ENCODE peak calls at places on chromosomes 12 and 14, in seven cellular contexts. One of them, this sample, is unnamed.

GRCh38 chr14:99522457-99522891 is 41.3 kb downstream of the CCNK start:
- DNase-seq in upper lobe of right lung: no peak
- DNase-seq in MM.1S: no peak
- DNase-seq in fibroblast of pulmonary artery: peak
- DNase-seq in neural crest cell: no peak
- DNase-seq in psoas muscle: peak
- DNase-seq in dorsolateral prefrontal cortex: no peak
- DNase-seq in this sample: peak

GRCh38 chr12:29893002-29893401 is 109.3 kb upstream of the TMTC1 start:
- DNase-seq in dorsolateral prefrontal cortex: no peak
- DNase-seq in fibroblast of pulmonary artery: no peak
- DNase-seq in neural crest cell: no peak
- DNase-seq in psoas muscle: no peak
- DNase-seq in upper lobe of right lung: no peak
- DNase-seq in MM.1S: no peak
- DNase-seq in this sample: no peak

GRCh38 chr12:25497021-25497420 is 56.1 kb downstream of the LMNTD1 start:
- DNase-seq in neural crest cell: no peak
- DNase-seq in upper lobe of right lung: no peak
- DNase-seq in psoas muscle: no peak
- DNase-seq in fibroblast of pulmonary artery: no peak
- DNase-seq in dorsolateral prefrontal cortex: no peak
- DNase-seq in MM.1S: no peak
- DNase-seq in this sample: peak

GRCh38 chr14:57380935-57381334 is 9.5 kb upstream of the NAA30 start:
- DNase-seq in upper lobe of right lung: no peak
- DNase-seq in dorsolateral prefrontal cortex: no peak
- DNase-seq in fibroblast of pulmonary artery: no peak
- DNase-seq in neural crest cell: no peak
- DNase-seq in psoas muscle: no peak
- DNase-seq in MM.1S: no peak
- DNase-seq in this sample: peak

GRCh38 chr12:127381681-127382080 is 885.3 kb upstream of the TMEM132C start:
- DNase-seq in neural crest cell: no peak
- DNase-seq in MM.1S: no peak
- DNase-seq in dorsolateral prefrontal cortex: no peak
- DNase-seq in upper lobe of right lung: no peak
- DNase-seq in fibroblast of pulmonary artery: no peak
- DNase-seq in psoas muscle: no peak
- DNase-seq in this sample: peak

GRCh38 chr12:3243376-3244084 is 166.4 kb downstream of the TSPAN9 start:
- DNase-seq in MM.1S: no peak
- DNase-seq in upper lobe of right lung: no peak
- DNase-seq in fibroblast of pulmonary artery: no peak
- DNase-seq in neural crest cell: no peak
- DNase-seq in psoas muscle: no peak
- DNase-seq in dorsolateral prefrontal cortex: no peak
- DNase-seq in this sample: no peak

GRCh38 chr12:27179399-27180214 is 64.5 kb upstream of the STK38L start:
- DNase-seq in psoas muscle: no peak
- DNase-seq in fibroblast of pulmonary artery: peak
- DNase-seq in MM.1S: peak
- DNase-seq in upper lobe of right lung: no peak
- DNase-seq in dorsolateral prefrontal cortex: no peak
- DNase-seq in neural crest cell: no peak
- DNase-seq in this sample: peak

GRCh38 chr14:60266021-60266937 is 17.3 kb downstream of the PPM1A start:
- DNase-seq in psoas muscle: no peak
- DNase-seq in upper lobe of right lung: no peak
- DNase-seq in neural crest cell: no peak
- DNase-seq in fibroblast of pulmonary artery: peak
- DNase-seq in MM.1S: no peak
- DNase-seq in dorsolateral prefrontal cortex: no peak
- DNase-seq in this sample: peak

GRCh38 chr12:15555466-15555865 is 233.2 kb downstream of the PTPRO start:
- DNase-seq in psoas muscle: no peak
- DNase-seq in MM.1S: no peak
- DNase-seq in neural crest cell: no peak
- DNase-seq in dorsolateral prefrontal cortex: no peak
- DNase-seq in fibroblast of pulmonary artery: no peak
- DNase-seq in upper lobe of right lung: no peak
- DNase-seq in this sample: no peak

GRCh38 chr14:85853996-85854526 is 324.1 kb downstream of the FLRT2 start:
- DNase-seq in psoas muscle: no peak
- DNase-seq in MM.1S: no peak
- DNase-seq in neural crest cell: no peak
- DNase-seq in dorsolateral prefrontal cortex: no peak
- DNase-seq in upper lobe of right lung: no peak
- DNase-seq in fibroblast of pulmonary artery: no peak
- DNase-seq in this sample: peak

GRCh38 chr14:105388976-105389375 is 9.4 kb upstream of the TEX22 start:
- DNase-seq in psoas muscle: peak
- DNase-seq in MM.1S: no peak
- DNase-seq in upper lobe of right lung: no peak
- DNase-seq in neural crest cell: no peak
- DNase-seq in dorsolateral prefrontal cortex: no peak
- DNase-seq in fibroblast of pulmonary artery: no peak
- DNase-seq in this sample: no peak

GRCh38 chr12:100877776-100878175 is 83.2 kb downstream of the ANO4 start:
- DNase-seq in upper lobe of right lung: no peak
- DNase-seq in MM.1S: no peak
- DNase-seq in dorsolateral prefrontal cortex: no peak
- DNase-seq in neural crest cell: no peak
- DNase-seq in psoas muscle: no peak
- DNase-seq in fibroblast of pulmonary artery: no peak
- DNase-seq in this sample: no peak

GRCh38 chr12:107591095-107591375 is 94.6 kb upstream of the PWP1 start:
- DNase-seq in fibroblast of pulmonary artery: no peak
- DNase-seq in MM.1S: no peak
- DNase-seq in upper lobe of right lung: no peak
- DNase-seq in psoas muscle: no peak
- DNase-seq in neural crest cell: no peak
- DNase-seq in dorsolateral prefrontal cortex: no peak
- DNase-seq in this sample: no peak

GRCh38 chr12:84336231-84336630 is 576.4 kb downstream of the SLC6A15 start:
- DNase-seq in upper lobe of right lung: no peak
- DNase-seq in psoas muscle: no peak
- DNase-seq in MM.1S: no peak
- DNase-seq in dorsolateral prefrontal cortex: no peak
- DNase-seq in neural crest cell: no peak
- DNase-seq in fibroblast of pulmonary artery: no peak
- DNase-seq in this sample: no peak

GRCh38 chr12:7131502-7131866 is 1.3 kb downstream of the CLSTN3 start:
- DNase-seq in neural crest cell: no peak
- DNase-seq in psoas muscle: no peak
- DNase-seq in upper lobe of right lung: no peak
- DNase-seq in dorsolateral prefrontal cortex: no peak
- DNase-seq in MM.1S: no peak
- DNase-seq in fibroblast of pulmonary artery: no peak
- DNase-seq in this sample: no peak

GRCh38 chr12:96912261-96912660 is 5.2 kb downstream of the NEDD1 start:
- DNase-seq in MM.1S: no peak
- DNase-seq in psoas muscle: no peak
- DNase-seq in upper lobe of right lung: no peak
- DNase-seq in neural crest cell: no peak
- DNase-seq in fibroblast of pulmonary artery: no peak
- DNase-seq in dorsolateral prefrontal cortex: no peak
- DNase-seq in this sample: no peak

GRCh38 chr12:19234171-19234704 is 104.7 kb downstream of the PLEKHA5 start:
- DNase-seq in neural crest cell: no peak
- DNase-seq in upper lobe of right lung: no peak
- DNase-seq in fibroblast of pulmonary artery: peak
- DNase-seq in dorsolateral prefrontal cortex: no peak
- DNase-seq in MM.1S: no peak
- DNase-seq in psoas muscle: no peak
- DNase-seq in this sample: no peak

GRCh38 chr12:18576104-18576622 is 161.6 kb downstream of the PLCZ1 start:
- DNase-seq in psoas muscle: no peak
- DNase-seq in upper lobe of right lung: no peak
- DNase-seq in neural crest cell: no peak
- DNase-seq in dorsolateral prefrontal cortex: no peak
- DNase-seq in MM.1S: no peak
- DNase-seq in fibroblast of pulmonary artery: peak
- DNase-seq in this sample: peak

GRCh38 chr12:99137124-99137845 is 492.2 kb downstream of the APAF1 start:
- DNase-seq in upper lobe of right lung: no peak
- DNase-seq in fibroblast of pulmonary artery: no peak
- DNase-seq in psoas muscle: no peak
- DNase-seq in neural crest cell: no peak
- DNase-seq in MM.1S: no peak
- DNase-seq in dorsolateral prefrontal cortex: no peak
- DNase-seq in this sample: no peak
- TF ChIP-seq CTCF in upper lobe of right lung: no peak
- TF ChIP-seq CTCF in fibroblast of pulmonary artery: no peak
- TF ChIP-seq CTCF in psoas muscle: no peak
- TF ChIP-seq CTCF in neural crest cell: peak
- TF ChIP-seq CTCF in MM.1S: no peak
- TF ChIP-seq CTCF in dorsolateral prefrontal cortex: no peak
- TF ChIP-seq CTCF in this sample: no peak

GRCh38 chr14:91140672-91141071 is 26.8 kb downstream of the DGLUCY start:
- DNase-seq in dorsolateral prefrontal cortex: peak
- DNase-seq in upper lobe of right lung: no peak
- DNase-seq in neural crest cell: no peak
- DNase-seq in MM.1S: no peak
- DNase-seq in fibroblast of pulmonary artery: peak
- DNase-seq in psoas muscle: no peak
- DNase-seq in this sample: peak
- TF ChIP-seq CTCF in dorsolateral prefrontal cortex: peak
- TF ChIP-seq CTCF in upper lobe of right lung: peak
- TF ChIP-seq CTCF in neural crest cell: peak
- TF ChIP-seq CTCF in MM.1S: peak
- TF ChIP-seq CTCF in fibroblast of pulmonary artery: peak
- TF ChIP-seq CTCF in psoas muscle: peak
- TF ChIP-seq CTCF in this sample: peak

DNA sequence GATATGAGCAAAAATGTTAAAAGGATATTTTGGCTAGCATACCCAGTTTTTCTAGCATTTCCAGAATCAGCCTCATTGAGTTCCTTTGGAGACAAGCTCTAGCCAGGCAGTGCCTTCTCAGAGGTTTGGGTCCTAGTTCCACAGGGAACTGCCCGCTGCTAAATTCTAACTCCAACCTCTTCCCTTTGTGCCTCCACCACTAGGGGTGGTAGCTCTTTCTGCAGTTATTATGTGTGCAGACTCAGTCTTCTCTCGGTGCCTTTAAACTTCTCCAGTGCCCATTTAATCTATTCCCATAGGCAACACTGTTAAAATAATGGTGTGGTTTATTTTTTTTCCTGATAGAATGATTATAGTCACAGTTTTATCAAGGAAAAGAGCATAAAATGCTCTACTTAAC is 21.5 kb upstream of the SLC25A3 start:
- DNase-seq in dorsolateral prefrontal cortex: no peak
- DNase-seq in neural crest cell: no peak
- DNase-seq in MM.1S: no peak
- DNase-seq in fibroblast of pulmonary artery: peak
- DNase-seq in upper lobe of right lung: no peak
- DNase-seq in psoas muscle: no peak
- DNase-seq in this sample: no peak
- TF ChIP-seq CTCF in dorsolateral prefrontal cortex: no peak
- TF ChIP-seq CTCF in neural crest cell: peak
- TF ChIP-seq CTCF in MM.1S: peak
- TF ChIP-seq CTCF in fibroblast of pulmonary artery: peak
- TF ChIP-seq CTCF in upper lobe of right lung: peak
- TF ChIP-seq CTCF in psoas muscle: no peak
- TF ChIP-seq CTCF in this sample: peak

GRCh38 chr14:31326111-31326510 is 94.2 kb downstream of the HEATR5A start:
- DNase-seq in fibroblast of pulmonary artery: peak
- DNase-seq in MM.1S: no peak
- DNase-seq in psoas muscle: no peak
- DNase-seq in upper lobe of right lung: no peak
- DNase-seq in dorsolateral prefrontal cortex: no peak
- DNase-seq in neural crest cell: no peak
- DNase-seq in this sample: peak
- TF ChIP-seq CTCF in fibroblast of pulmonary artery: no peak
- TF ChIP-seq CTCF in MM.1S: no peak
- TF ChIP-seq CTCF in psoas muscle: no peak
- TF ChIP-seq CTCF in upper lobe of right lung: no peak
- TF ChIP-seq CTCF in dorsolateral prefrontal cortex: no peak
- TF ChIP-seq CTCF in neural crest cell: no peak
- TF ChIP-seq CTCF in this sample: peak

GRCh38 chr14:100652739-100653138 is 65.5 kb upstream of the BEGAIN start:
- DNase-seq in dorsolateral prefrontal cortex: no peak
- DNase-seq in neural crest cell: no peak
- DNase-seq in fibroblast of pulmonary artery: no peak
- DNase-seq in MM.1S: no peak
- DNase-seq in psoas muscle: no peak
- DNase-seq in upper lobe of right lung: no peak
- DNase-seq in this sample: no peak

GRCh38 chr14:100654814-100655795 is 67.9 kb upstream of the BEGAIN start:
- DNase-seq in upper lobe of right lung: no peak
- DNase-seq in psoas muscle: no peak
- DNase-seq in dorsolateral prefrontal cortex: no peak
- DNase-seq in MM.1S: peak
- DNase-seq in neural crest cell: peak
- DNase-seq in fibroblast of pulmonary artery: no peak
- DNase-seq in this sample: peak

GRCh38 chr14:100654025-100654813 is 67.0 kb upstream of the BEGAIN start:
- DNase-seq in dorsolateral prefrontal cortex: no peak
- DNase-seq in fibroblast of pulmonary artery: no peak
- DNase-seq in upper lobe of right lung: no peak
- DNase-seq in MM.1S: no peak
- DNase-seq in psoas muscle: no peak
- DNase-seq in neural crest cell: no peak
- DNase-seq in this sample: no peak

GRCh38 chr14:100651999-100652508 is 64.8 kb upstream of the BEGAIN start:
- DNase-seq in upper lobe of right lung: no peak
- DNase-seq in neural crest cell: no peak
- DNase-seq in psoas muscle: no peak
- DNase-seq in MM.1S: no peak
- DNase-seq in dorsolateral prefrontal cortex: no peak
- DNase-seq in fibroblast of pulmonary artery: no peak
- DNase-seq in this sample: peak

DNA sequence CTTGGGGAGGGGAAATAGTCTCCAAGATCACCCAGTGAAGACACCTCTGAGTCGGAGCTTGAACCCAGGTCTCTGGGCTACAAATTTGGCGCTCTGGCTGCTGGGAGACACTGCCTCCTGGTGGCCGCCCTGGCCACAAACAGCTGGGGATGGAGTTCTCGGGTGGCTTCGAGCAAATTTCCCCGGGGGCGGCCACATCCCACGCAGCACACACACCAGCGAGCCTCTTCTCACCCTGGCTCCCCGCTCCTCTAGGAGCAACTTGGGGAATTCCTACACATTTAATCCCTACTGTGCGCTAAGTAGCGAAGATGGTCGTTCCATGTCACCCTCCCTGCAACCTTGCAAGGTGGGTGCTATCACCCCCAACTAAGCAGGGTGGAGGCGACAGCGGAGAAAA is 66.2 kb upstream of the BEGAIN start:
- DNase-seq in neural crest cell: no peak
- DNase-seq in upper lobe of right lung: no peak
- DNase-seq in fibroblast of pulmonary artery: no peak
- DNase-seq in psoas muscle: no peak
- DNase-seq in MM.1S: no peak
- DNase-seq in dorsolateral prefrontal cortex: no peak
- DNase-seq in this sample: no peak
- TF ChIP-seq CTCF in neural crest cell: peak
- TF ChIP-seq CTCF in upper lobe of right lung: peak
- TF ChIP-seq CTCF in fibroblast of pulmonary artery: peak
- TF ChIP-seq CTCF in psoas muscle: peak
- TF ChIP-seq CTCF in MM.1S: peak
- TF ChIP-seq CTCF in dorsolateral prefrontal cortex: peak
- TF ChIP-seq CTCF in this sample: peak